ENCODE peak calls at places on chromosomes 5 and 9, in five cellular contexts. B is Panc1, R is tibial artery, Z is psoas muscle, Q is IMR-90. D is an unnamed sample.

GRCh38 chr9:71001780-71002386 is 119.5 kb downstream of the TRPM3 start:
- DNase-seq in Q (peak; percentile 25), Z (no peak), R (no peak), B (peak; percentile 2), D (peak; percentile 58)

GRCh38 chr5:77957-78804 is 13.8 kb upstream of the PLEKHG4B start:
- DNase-seq in B (no peak), R (no peak), Z (no peak), Q (peak; percentile 24), D (peak; percentile 12)

GRCh38 chr9:14985419-14985818 is 75.2 kb upstream of the FREM1 start:
- DNase-seq in B (no peak), R (no peak), Z (no peak), Q (no peak), D (no peak)

GRCh38 chr9:124420991-124421543 is 5.8 kb upstream of the PSMB7 start:
- DNase-seq in B (no peak), R (no peak), Q (peak; percentile 13), Z (no peak), D (peak; percentile 13)

GRCh38 chr5:7397005-7397546 is 1.1 kb downstream of the ADCY2 start:
- DNase-seq in Z (no peak), R (no peak), B (no peak), Q (no peak), D (no peak)

GRCh38 chr5:61290815-61291214 is 41.2 kb upstream of the ZSWIM6 start:
- DNase-seq in B (no peak), R (no peak), Z (no peak), Q (no peak), D (peak; percentile 60)

GRCh38 chr9:114303977-114304376 is 18.9 kb upstream of the ORM1 start:
- DNase-seq in B (no peak), R (no peak), Z (no peak), Q (no peak), D (no peak)

GRCh38 chr5:4906821-4907220 is 233.3 kb upstream of the ADAMTS16 start:
- DNase-seq in R (no peak), B (no peak), Z (no peak), Q (no peak), D (no peak)

GRCh38 chr9:81682797-81683196 is 6.5 kb downstream of the TLE1 start:
- DNase-seq in Z (no peak), R (no peak), Q (no peak), B (no peak), D (peak; percentile 58)

GRCh38 chr5:32710859-32711692 is at the start of gene NPR3:
- DNase-seq in Z (peak; percentile 35), Q (peak; percentile 66), B (no peak), R (peak; percentile 75), D (peak; percentile 40)

GRCh38 chr5:157476699-157477408 is 16.8 kb downstream of the NIPAL4 start:
- DNase-seq in R (no peak), B (no peak), Z (no peak), Q (peak; percentile 74), D (peak; percentile 81)

GRCh38 chr9:133636902-133637301 is 739 bp downstream of the DBH start:
- DNase-seq in Z (no peak), Q (no peak), B (no peak), R (no peak), D (no peak)

GRCh38 chr5:151319334-151319733 is 15.8 kb upstream of the SLC36A3 start:
- DNase-seq in Q (peak; percentile 2), B (no peak), Z (no peak), R (no peak), D (peak; percentile 27)

GRCh38 chr9:95025213-95026170 is 292.0 kb downstream of the FANCC start:
- DNase-seq in B (no peak), R (peak; percentile 89), Q (peak; percentile 94), Z (peak; percentile 68), D (peak; percentile 96)

GRCh38 chr5:142517840-142518239 is 168.1 kb downstream of the FGF1 start:
- DNase-seq in Q (no peak), Z (no peak), R (no peak), B (no peak), D (no peak)

GRCh38 chr5:73189816-73190451 is 16.9 kb downstream of the TMEM174 start:
- DNase-seq in B (no peak), Q (peak; percentile 72), Z (peak; percentile 24), R (no peak), D (peak; percentile 18)

GRCh38 chr9:127910613-127911205 is 6.1 kb downstream of the ST6GALNAC4 start:
- DNase-seq in B (no peak), R (no peak), Z (no peak), Q (peak; percentile 47), D (peak; percentile 34)

GRCh38 chr9:116791314-116791713 is 104.2 kb downstream of the TRIM32 start:
- DNase-seq in R (no peak), B (no peak), Q (peak; percentile 64), Z (no peak), D (no peak)

GRCh38 chr9:116796669-116797068 is 109.6 kb downstream of the TRIM32 start:
- DNase-seq in Q (no peak), R (no peak), B (no peak), Z (no peak), D (no peak)

GRCh38 chr9:116795859-116796258 is 108.8 kb downstream of the TRIM32 start:
- DNase-seq in Q (no peak), Z (no peak), R (no peak), B (no peak), D (no peak)

GRCh38 chr9:116789097-116789496 is 102.0 kb downstream of the TRIM32 start:
- DNase-seq in Z (no peak), R (no peak), Q (no peak), B (no peak), D (no peak)

GRCh38 chr9:116792271-116792670 is 105.2 kb downstream of the TRIM32 start:
- DNase-seq in Q (no peak), Z (no peak), B (no peak), R (no peak), D (no peak)
- TF ChIP-seq CTCF in Q (no peak), Z (no peak), B (no peak), R (no peak), D (no peak)

GRCh38 chr9:20012232-20012631 is 223.4 kb upstream of the SLC24A2 start:
- DNase-seq in Z (no peak), Q (no peak), R (no peak), B (no peak), D (no peak)

GRCh38 chr9:20015427-20015931 is 226.6 kb upstream of the SLC24A2 start:
- DNase-seq in Z (no peak), R (no peak), Q (no peak), B (no peak), D (no peak)

GRCh38 chr9:20014168-20014567 is 225.3 kb upstream of the SLC24A2 start:
- DNase-seq in B (no peak), Z (no peak), R (no peak), Q (no peak), D (no peak)

GRCh38 chr9:20009606-20010005 is 220.8 kb upstream of the SLC24A2 start:
- DNase-seq in Z (no peak), B (no peak), Q (no peak), R (no peak), D (no peak)
- H3K4me3 ChIP-seq in Z (no peak overlapping the region), B (no peak overlapping the region), Q (no peak overlapping the region), R (no peak overlapping the region), D (no peak overlapping the region)

DNA sequence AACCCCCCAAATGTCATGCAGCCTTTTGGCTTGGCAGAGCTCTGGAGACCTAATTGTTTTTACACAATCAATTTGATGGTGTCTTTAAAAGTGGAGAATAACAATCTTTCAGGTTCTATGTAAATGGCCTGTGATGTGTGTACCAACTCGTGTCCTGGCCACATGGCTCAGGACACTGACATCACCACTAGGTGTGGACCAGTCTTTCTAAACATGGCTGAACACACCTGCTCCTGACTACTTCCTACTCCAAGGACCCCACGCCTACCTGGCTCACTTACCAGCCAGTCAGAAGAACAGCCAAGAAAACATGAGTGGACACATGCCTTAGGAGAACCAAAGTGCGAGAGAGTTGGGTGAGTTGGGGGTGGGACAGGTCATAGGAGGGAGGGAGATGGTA is 71.2 kb downstream of the WDR41 start:
- DNase-seq in B (no peak), Q (no peak), Z (no peak), R (no peak), D (no peak)
- TF ChIP-seq CTCF in B (no peak), Q (no peak), Z (no peak), R (no peak), D (no peak)

DNA sequence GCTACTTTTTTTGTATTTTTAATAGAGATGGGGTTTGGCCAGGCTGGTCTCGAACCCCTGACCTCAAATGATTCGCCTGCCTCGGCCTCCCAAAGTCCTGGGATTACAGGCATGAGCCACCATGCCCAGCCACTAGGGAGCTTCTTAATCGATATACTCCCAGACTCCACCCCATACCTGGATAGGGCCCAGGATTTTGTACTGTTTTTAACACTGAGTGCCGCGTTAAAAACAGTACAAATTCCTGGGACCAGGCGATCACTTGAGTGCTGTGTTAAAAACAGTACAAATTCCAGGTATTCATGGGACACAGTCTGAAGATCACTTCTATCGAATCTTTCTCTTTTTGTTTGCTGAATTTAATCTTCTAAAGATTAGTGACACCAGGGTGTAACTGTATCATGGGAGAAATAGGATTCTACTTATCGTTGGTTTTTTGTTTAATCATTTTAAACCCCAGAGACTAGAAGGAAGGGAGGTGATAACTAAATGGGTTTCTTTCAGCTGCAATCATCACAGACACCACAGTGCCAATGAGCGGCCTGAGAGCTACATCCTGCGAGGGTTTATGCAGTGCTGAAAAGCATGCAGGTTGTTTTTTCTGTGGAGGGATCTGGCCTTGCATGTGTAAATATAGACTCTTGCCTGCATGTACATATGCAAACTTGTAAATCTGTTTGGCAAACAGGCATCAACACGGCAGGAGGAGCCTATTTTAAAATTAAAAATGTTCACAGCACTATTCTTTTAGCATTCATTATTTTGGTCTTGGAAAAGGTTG is 303.8 kb upstream of the WWC1 start:
- DNase-seq in Z (no peak), R (no peak), B (no peak), Q (no peak), D (no peak)
- H3K4me3 ChIP-seq in Z (no peak overlapping the region), R (no peak overlapping the region), B (no peak overlapping the region), Q (no peak overlapping the region), D (no peak overlapping the region)

DNA sequence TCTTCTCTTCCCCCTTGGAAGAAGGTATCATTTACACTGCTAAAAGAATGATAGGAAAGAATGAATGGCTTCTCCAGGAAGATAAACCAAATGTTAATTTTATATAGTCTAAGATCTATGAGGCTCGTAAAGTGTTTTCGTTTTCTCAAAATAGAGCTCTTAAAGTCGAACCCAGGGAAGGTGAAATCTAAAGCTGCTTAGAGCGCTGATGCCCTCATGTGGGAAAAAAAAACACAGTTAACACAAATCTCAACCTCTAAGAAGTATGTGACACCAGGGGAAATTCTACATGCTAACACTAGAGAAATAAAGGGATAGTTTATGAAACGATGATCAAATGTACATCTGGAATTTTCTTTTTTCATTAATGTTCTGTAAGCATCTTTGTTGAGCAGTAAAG is 257.9 kb downstream of the RASEF start:
- DNase-seq in B (no peak), R (no peak), Q (no peak), Z (no peak), D (no peak)
- TF ChIP-seq CTCF in B (no peak), R (no peak), Q (no peak), Z (no peak), D (no peak)

GRCh38 chr5:3888290-3888689 is 292.7 kb downstream of the IRX1 start:
- DNase-seq in R (no peak), Q (no peak), B (no peak), Z (no peak), D (no peak)

GRCh38 chr5:3883014-3883413 is 287.4 kb downstream of the IRX1 start:
- DNase-seq in Z (no peak), Q (no peak), R (no peak), B (no peak), D (no peak)

GRCh38 chr5:3891118-3891517 is 295.5 kb downstream of the IRX1 start:
- DNase-seq in R (no peak), B (no peak), Z (no peak), Q (no peak), D (no peak)

GRCh38 chr5:3886521-3887461 is 291.2 kb downstream of the IRX1 start:
- DNase-seq in B (no peak), Z (no peak), R (no peak), Q (no peak), D (no peak)
- H3K4me3 ChIP-seq in B (no peak overlapping the region), Z (no peak overlapping the region), R (no peak overlapping the region), Q (no peak overlapping the region), D (no peak overlapping the region)